ENCODE peak calls at places on chromosomes 3 and 15, in five cellular contexts. D, W, V, I and G are unnamed samples. For H3K9me3, the result is how much of the 10 kb centered on the place peaks cover.

GRCh38 chr3:171346011-171346410 is 114.2 kb downstream of the TNIK start:
- DNase-seq in D (no peak), W (no peak), V (no peak), I (no peak), G (no peak)

GRCh38 chr15:69125236-69125635 is 35.2 kb upstream of the GLCE start:
- DNase-seq in D (no peak), W (no peak), V (no peak), I (no peak), G (no peak)

GRCh38 chr3:169602482-169602881 is 61.0 kb downstream of the MECOM start:
- DNase-seq in D (no peak), W (no peak), V (no peak), I (no peak), G (no peak)

GRCh38 chr3:64748244-64748894 is 60.6 kb upstream of the ADAMTS9 start:
- DNase-seq in D (no peak), W (no peak), V (no peak), I (no peak), G (no peak)

GRCh38 chr3:29349049-29349448 is 68.2 kb downstream of the RBMS3 start:
- DNase-seq in D (no peak), W (no peak), V (no peak), I (no peak), G (no peak)

GRCh38 chr3:186413615-186414415 is 51.8 kb upstream of the DGKG start:
- DNase-seq in D (peak), W (peak), V (no peak), I (no peak), G (peak)

GRCh38 chr3:36210840-36211655 is 169.3 kb upstream of the STAC start:
- DNase-seq in D (no peak), W (no peak), V (no peak), I (no peak), G (no peak)

GRCh38 chr3:52532838-52533622 is 627 bp downstream of the NT5DC2 start:
- DNase-seq in D (no peak), W (peak), V (no peak), I (no peak), G (peak)

GRCh38 chr3:153829596-153830170 is 291.5 kb upstream of the ARHGEF26 start:
- DNase-seq in D (no peak), W (no peak), V (no peak), I (no peak), G (no peak)

GRCh38 chr15:39462691-39463090 is 118.2 kb upstream of the THBS1 start:
- DNase-seq in D (no peak), W (no peak), V (no peak), I (no peak), G (no peak)

GRCh38 chr15:27545494-27546255 is 553.4 kb downstream of the OCA2 start:
- DNase-seq in D (no peak), W (no peak), V (no peak), I (no peak), G (no peak)
- H3K9me3 ChIP-seq in D (under half), W (under half), V (under half), I (under half), G (under half)

GRCh38 chr15:29424118-29424517 is 154.5 kb upstream of the NSMCE3 start:
- DNase-seq in D (no peak), W (no peak), V (no peak), I (no peak), G (no peak)

GRCh38 chr15:29428925-29429573 is 159.4 kb upstream of the NSMCE3 start:
- DNase-seq in D (no peak), W (no peak), V (no peak), I (no peak), G (no peak)

GRCh38 chr15:29429584-29429983 is 160.0 kb upstream of the NSMCE3 start:
- DNase-seq in D (no peak), W (no peak), V (no peak), I (no peak), G (no peak)

GRCh38 chr15:29422606-29423005 is 153.0 kb upstream of the NSMCE3 start:
- DNase-seq in D (no peak), W (no peak), V (no peak), I (no peak), G (no peak)

GRCh38 chr15:29425864-29426263 is 156.2 kb upstream of the NSMCE3 start:
- DNase-seq in D (no peak), W (no peak), V (no peak), I (no peak), G (no peak)
- H3K9me3 ChIP-seq in D (under half), W (under half), V (under half), I (under half), G (under half)

GRCh38 chr15:79919749-79920511 is 23.1 kb upstream of the MTHFS start:
- DNase-seq in D (no peak), W (no peak), V (no peak), I (no peak), G (no peak)
- H3K9me3 ChIP-seq in D (under half), W (half or more), V (under half), I (under half), G (half or more)

DNA sequence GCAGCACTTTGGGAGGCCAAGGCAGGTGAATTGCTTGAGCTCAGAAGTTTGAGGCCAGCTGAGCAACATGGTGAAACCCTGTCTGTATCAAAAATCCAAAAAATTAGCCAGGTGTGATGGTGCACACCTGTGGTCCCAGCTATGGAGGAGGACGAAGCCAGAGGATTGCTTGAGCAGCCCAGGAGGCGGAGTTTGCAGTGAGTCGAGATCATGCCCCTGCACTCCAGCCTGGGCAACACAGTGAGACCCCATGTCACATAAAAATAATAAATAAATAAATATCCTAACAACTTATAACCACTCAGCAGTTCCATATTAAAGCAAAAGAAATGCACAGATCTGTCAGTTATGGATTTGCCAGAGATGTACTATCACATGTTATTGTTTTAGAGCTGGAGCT is 62.6 kb downstream of the LMLN start:
- DNase-seq in D (no peak), W (no peak), V (no peak), I (no peak), G (no peak)
- H3K9me3 ChIP-seq in D (under half), W (under half), V (under half), I (under half), G (under half)

GRCh38 chr3:12807066-12807465 is 10.6 kb downstream of the CAND2 start:
- DNase-seq in D (no peak), W (no peak), V (no peak), I (no peak), G (no peak)
- H3K9me3 ChIP-seq in D (under half), W (under half), V (under half), I (under half), G (under half)

GRCh38 chr3:128745742-128746141 is 19.8 kb downstream of the RAB7A start:
- DNase-seq in D (no peak), W (no peak), V (no peak), I (no peak), G (no peak)
- H3K9me3 ChIP-seq in D (under half), W (under half), V (under half), I (under half), G (under half)

GRCh38 chr15:27210176-27210575 is 239.2 kb downstream of the GABRG3 start:
- DNase-seq in D (no peak), W (no peak), V (no peak), I (no peak), G (no peak)

GRCh38 chr15:27219636-27220035 is 248.7 kb downstream of the GABRG3 start:
- DNase-seq in D (no peak), W (no peak), V (no peak), I (no peak), G (no peak)

GRCh38 chr15:27214032-27214431 is 243.1 kb downstream of the GABRG3 start:
- DNase-seq in D (no peak), W (no peak), V (no peak), I (no peak), G (no peak)
- H3K9me3 ChIP-seq in D (under half), W (under half), V (under half), I (under half), G (under half)

DNA sequence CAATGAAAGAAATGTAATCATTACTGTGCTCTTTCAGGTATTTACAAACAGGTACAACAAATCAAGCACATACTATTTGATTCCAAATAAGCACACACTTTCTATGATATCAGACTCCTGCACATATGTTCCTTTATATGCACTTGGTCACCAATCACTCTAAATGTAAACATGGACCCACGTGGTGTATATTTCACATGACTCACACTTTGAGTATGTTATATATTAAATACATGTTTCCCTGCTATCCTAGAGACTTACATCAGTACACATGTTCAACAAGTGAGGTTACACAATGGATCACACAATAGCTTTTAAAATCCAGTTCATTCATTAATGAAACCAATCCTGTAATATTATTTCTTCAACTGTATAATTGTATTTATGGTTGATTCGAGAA is 683.5 kb downstream of the NR2F2 start:
- DNase-seq in D (no peak), W (no peak), V (no peak), I (no peak), G (no peak)
- H3K9me3 ChIP-seq in D (under half), W (under half), V (under half), I (under half), G (under half)

GRCh38 chr3:197238842-197239241 is 59.6 kb downstream of the DLG1 start:
- DNase-seq in D (no peak), W (no peak), V (no peak), I (no peak), G (no peak)

GRCh38 chr3:197234947-197235914 is 63.2 kb downstream of the DLG1 start:
- DNase-seq in D (no peak), W (no peak), V (no peak), I (no peak), G (no peak)

GRCh38 chr3:197236362-197236761 is 62.0 kb downstream of the DLG1 start:
- DNase-seq in D (no peak), W (no peak), V (no peak), I (no peak), G (no peak)

GRCh38 chr3:197239857-197240256 is 58.6 kb downstream of the DLG1 start:
- DNase-seq in D (no peak), W (no peak), V (no peak), I (no peak), G (no peak)

DNA sequence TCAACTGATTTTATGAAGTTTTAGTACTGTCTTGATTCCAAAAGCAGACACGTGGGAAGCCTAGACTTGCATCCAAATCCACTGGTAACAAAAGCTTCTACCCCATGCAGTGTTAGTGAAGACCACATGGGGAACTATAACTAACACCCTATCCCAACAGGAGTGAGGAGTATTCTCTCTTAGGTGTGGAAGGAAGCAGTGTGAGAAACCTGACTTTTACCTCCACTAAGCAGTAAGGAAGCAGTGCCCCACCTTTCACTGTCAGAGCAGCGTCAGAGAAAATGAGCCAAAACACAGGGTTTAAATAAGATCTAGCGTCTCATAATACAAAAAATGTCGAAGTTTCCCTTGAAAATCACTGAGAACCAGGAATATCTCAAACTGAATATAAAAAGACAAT is 60.5 kb downstream of the DLG1 start:
- DNase-seq in D (no peak), W (no peak), V (no peak), I (no peak), G (no peak)
- H3K9me3 ChIP-seq in D (under half), W (under half), V (under half), I (under half), G (under half)

DNA sequence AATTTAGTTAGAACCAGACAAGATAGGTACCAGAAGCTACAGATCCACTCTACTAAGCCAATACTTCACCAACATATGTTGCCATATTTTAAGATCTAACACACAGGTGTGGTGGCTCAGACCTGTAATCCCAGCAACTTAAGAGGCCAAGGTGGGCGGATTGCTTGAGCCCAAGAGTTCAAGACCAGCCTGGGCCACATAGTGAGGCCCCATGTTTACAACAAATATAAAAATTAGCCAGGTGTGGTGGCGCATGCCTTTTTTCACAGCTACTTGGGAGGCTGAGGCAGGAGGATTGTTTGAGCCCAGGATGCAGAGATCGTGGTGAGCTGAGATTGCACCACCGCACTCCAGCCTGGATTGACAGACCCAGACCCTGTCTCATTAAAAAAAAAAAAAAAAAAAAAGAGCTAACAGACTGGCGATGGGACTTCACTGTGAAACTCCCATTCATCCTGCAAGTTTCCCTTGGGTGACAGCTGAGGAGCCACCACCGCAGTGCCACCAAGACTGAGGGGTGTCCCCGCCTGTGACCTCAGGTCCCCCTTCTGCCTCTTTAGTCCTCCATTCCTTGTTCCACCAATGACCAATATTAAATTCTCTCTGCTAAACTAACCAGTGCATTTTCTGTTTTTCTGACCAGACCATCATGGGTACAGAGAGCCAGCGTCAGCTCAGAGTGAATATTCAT is 163.3 kb downstream of the OR4M2 start:
- DNase-seq in D (no peak), W (no peak), V (no peak), I (no peak), G (no peak)
- H3K9me3 ChIP-seq in D (under half), W (under half), V (under half), I (under half), G (under half)